ENCODE peak calls at places on chromosomes 2 and 18, in five cellular contexts. X is NCI-H1105 treated with DMSO at 0.1 percent for 48 hours; Z is ascending aorta; T is stimulated activated CD4-positive, alpha-beta T cell treated with anti-CD3 and anti-CD28 coated beads, Interleukin-1b, Interleukin-23, amount 100 ng/mL, for 24 hours; N is GM03348. P is an unnamed sample.

GRCh38 chr2:241788135-241788534 is 11.5 kb downstream of the GAL3ST2 start:
- DNase-seq in N (no peak), T (no peak), X (no peak), Z (no peak), P (no peak)

GRCh38 chr2:226450141-226450540 is 349.5 kb downstream of the IRS1 start:
- DNase-seq in X (no peak), T (no peak), Z (no peak), N (no peak), P (no peak)

GRCh38 chr18:10453885-10454772 is at the start of gene APCDD1:
- DNase-seq in X (peak), Z (no peak), N (no peak), T (no peak), P (peak)

GRCh38 chr18:62812891-62813290 is 97.5 kb downstream of the PHLPP1 start:
- DNase-seq in N (no peak), T (no peak), Z (no peak), X (no peak), P (no peak)

GRCh38 chr2:26462511-26463251 is 15.2 kb downstream of the OTOF start:
- DNase-seq in T (no peak), N (peak), Z (no peak), X (peak), P (peak)

GRCh38 chr2:152585830-152586484 is 131.3 kb downstream of the PRPF40A start:
- DNase-seq in X (no peak), N (peak), Z (peak), T (no peak), P (no peak)

GRCh38 chr2:50648031-50648430 is 383.9 kb downstream of the NRXN1 start:
- DNase-seq in Z (no peak), N (no peak), T (no peak), X (no peak), P (no peak)

GRCh38 chr2:119252186-119253113 is 28.8 kb downstream of the STEAP3 start:
- DNase-seq in T (no peak), N (peak), X (no peak), Z (no peak), P (no peak)

GRCh38 chr2:143261986-143262784 is 133.0 kb downstream of the ARHGAP15 start:
- DNase-seq in N (no peak), T (no peak), Z (no peak), X (no peak), P (no peak)

GRCh38 chr18:11689031-11689971 is at the start of gene GNAL:
- DNase-seq in Z (no peak), T (peak), N (peak), X (peak), P (peak)

GRCh38 chr2:1728821-1729220 is 15.5 kb downstream of the PXDN start:
- DNase-seq in T (no peak), N (no peak), X (no peak), Z (no peak), P (no peak)

GRCh38 chr2:2061091-2061696 is 269.9 kb downstream of the MYT1L start:
- DNase-seq in X (no peak), Z (no peak), N (no peak), T (no peak), P (no peak)

GRCh38 chr18:34976534-34976898 is 64.7 kb upstream of the MAPRE2 start:
- DNase-seq in Z (no peak), X (no peak), T (no peak), N (no peak), P (no peak)

GRCh38 chr2:128528133-128528532 is 209.5 kb upstream of the HS6ST1 start:
- DNase-seq in N (no peak), Z (no peak), T (no peak), X (no peak), P (no peak)

GRCh38 chr18:35289293-35290069 is 548 bp downstream of the ZSCAN30 start:
- DNase-seq in T (no peak), Z (no peak), N (peak), X (peak), P (peak)

GRCh38 chr2:234288974-234289455 is 207.9 kb downstream of the ARL4C start:
- DNase-seq in Z (no peak), X (peak), N (peak), T (peak), P (no peak)

GRCh38 chr18:3148930-3149535 is 70.7 kb downstream of the MYOM1 start:
- DNase-seq in X (no peak), T (no peak), Z (no peak), N (no peak), P (no peak)

GRCh38 chr18:22964722-22965121 is 31.6 kb downstream of the RBBP8 start:
- DNase-seq in N (no peak), X (no peak), T (no peak), Z (no peak), P (no peak)

GRCh38 chr2:120231974-120232635 is 8.9 kb upstream of the TMEM185B start:
- DNase-seq in T (peak), X (no peak), N (peak), Z (no peak), P (no peak)

GRCh38 chr2:235692671-235693171 is 198.9 kb downstream of the AGAP1 start:
- DNase-seq in X (no peak), N (no peak), T (no peak), Z (no peak), P (no peak)

GRCh38 chr2:67895171-67895941 is 167.4 kb downstream of the C1D start:
- DNase-seq in N (no peak), Z (no peak), X (no peak), T (no peak), P (no peak)

GRCh38 chr2:191251014-191251413 is 5.8 kb downstream of the MYO1B start:
- DNase-seq in Z (no peak), T (no peak), N (no peak), X (no peak), P (no peak)

GRCh38 chr2:233226511-233227031 is 24.9 kb upstream of the ATG16L1 start:
- DNase-seq in T (no peak), X (no peak), Z (no peak), N (no peak), P (no peak)

GRCh38 chr2:233112261-233113113 is 52.3 kb downstream of the INPP5D start:
- DNase-seq in N (no peak), Z (no peak), T (no peak), X (peak), P (no peak)

GRCh38 chr2:207156045-207156444 is 9.7 kb downstream of the KLF7 start:
- DNase-seq in X (no peak), N (no peak), T (no peak), Z (no peak), P (peak)

GRCh38 chr2:557635-558301 is 119.4 kb downstream of the TMEM18 start:
- DNase-seq in N (no peak), X (no peak), T (no peak), Z (no peak), P (no peak)

P was measured in COR-L47.